ENCODE peak calls at places on chromosomes 3 and 15, in six cellular contexts. W is tibial artery, Z is lower lobe of right lung, D is H9, K is mesothelial cell of epicardium, U is kidney epithelial cell. A is an unnamed sample.

GRCh38 chr3:181610083-181610972 is 101.4 kb upstream of the SOX2 start:
- DNase-seq in K (no peak), Z (no peak), D (no peak), U (no peak), W (no peak), A (no peak)

GRCh38 chr3:149442845-149443544 is 31.5 kb upstream of the TM4SF4 start:
- DNase-seq in U (peak; percentile 49), K (no peak), W (no peak), D (no peak), Z (no peak), A (no peak)

GRCh38 chr3:52238761-52239701 is at the start of gene TWF2:
- DNase-seq in W (peak; percentile 68), U (no peak), K (peak; percentile 72), D (peak; percentile 83), Z (peak; percentile 87), A (peak; percentile 67)

GRCh38 chr3:131072845-131073244 is 46.2 kb downstream of the NEK11 start:
- DNase-seq in K (no peak), D (no peak), W (peak; percentile 22), U (no peak), Z (no peak), A (no peak)

GRCh38 chr15:85854345-85855097 is 59.8 kb upstream of the KLHL25 start:
- DNase-seq in Z (no peak), K (no peak), W (no peak), D (peak; percentile 65), U (no peak), A (no peak)

GRCh38 chr15:69628256-69629093 is 175.9 kb downstream of the RPLP1 start:
- DNase-seq in W (no peak), Z (peak; percentile 54), U (no peak), D (no peak), K (no peak), A (peak; percentile 17)

GRCh38 chr15:46502668-46503067 is 867.8 kb downstream of the SQOR start:
- DNase-seq in Z (no peak), W (no peak), U (no peak), D (no peak), K (no peak), A (no peak)

GRCh38 chr3:50327129-50327528 is 894 bp downstream of the TUSC2 start:
- DNase-seq in K (no peak), W (no peak), D (no peak), Z (no peak), U (no peak), A (no peak)

GRCh38 chr3:42635111-42635510 is 18.4 kb upstream of the ZBTB47 start:
- DNase-seq in D (no peak), W (no peak), K (no peak), Z (no peak), U (no peak), A (no peak)

GRCh38 chr3:120298996-120299395 is 14.0 kb upstream of the GPR156 start:
- DNase-seq in U (no peak), K (no peak), W (no peak), Z (no peak), D (no peak), A (no peak)

GRCh38 chr15:95522533-95522932 is 808.0 kb upstream of the NR2F2 start:
- DNase-seq in W (no peak), K (no peak), U (no peak), Z (no peak), D (no peak), A (no peak)

GRCh38 chr15:45635191-45635638 is 386 bp downstream of the SQOR start:
- DNase-seq in U (no peak), K (no peak), D (peak; percentile 53), Z (peak; percentile 83), W (peak; percentile 68), A (peak; percentile 62)

GRCh38 chr15:70810916-70811578 is 42.9 kb downstream of the LARP6 start:
- DNase-seq in Z (no peak), U (no peak), K (no peak), D (no peak), W (no peak), A (no peak)

GRCh38 chr3:52682016-52682415 is 3.7 kb downstream of the PBRM1 start:
- DNase-seq in W (peak; percentile 31), Z (no peak), K (no peak), D (no peak), U (peak; percentile 56), A (no peak)

GRCh38 chr3:10993729-10994065 is 1.1 kb downstream of the SLC6A1 start:
- DNase-seq in D (no peak), K (no peak), U (no peak), Z (no peak), W (no peak), A (no peak)

GRCh38 chr3:195245531-195245951 is 25.4 kb downstream of the XXYLT1 start:
- DNase-seq in D (no peak), U (no peak), Z (no peak), W (no peak), K (no peak), A (no peak)

GRCh38 chr15:92385096-92385495 is 8.6 kb upstream of the ST8SIA2 start:
- DNase-seq in K (no peak), D (no peak), Z (no peak), U (no peak), W (no peak), A (no peak)

GRCh38 chr3:35296533-35296932 is 342.8 kb upstream of the ARPP21 start:
- DNase-seq in D (no peak), Z (no peak), U (no peak), W (no peak), K (no peak), A (no peak)

GRCh38 chr15:79872358-79873017 is 24.3 kb downstream of the MTHFS start:
- DNase-seq in W (no peak), D (peak; percentile 39), U (peak; percentile 78), K (no peak), Z (peak; percentile 46), A (peak; percentile 84)

GRCh38 chr3:106819445-106819844 is 557.8 kb upstream of the CCDC54 start:
- DNase-seq in U (no peak), Z (no peak), K (no peak), W (no peak), D (no peak), A (no peak)

GRCh38 chr15:95770191-95770590 is 560.3 kb upstream of the NR2F2 start:
- DNase-seq in U (peak; percentile 77), W (no peak), K (no peak), D (no peak), Z (no peak), A (no peak)

GRCh38 chr3:178455966-178456365 is 80.3 kb upstream of the KCNMB2 start:
- DNase-seq in D (no peak), Z (no peak), U (no peak), K (no peak), W (no peak), A (no peak)

DNA sequence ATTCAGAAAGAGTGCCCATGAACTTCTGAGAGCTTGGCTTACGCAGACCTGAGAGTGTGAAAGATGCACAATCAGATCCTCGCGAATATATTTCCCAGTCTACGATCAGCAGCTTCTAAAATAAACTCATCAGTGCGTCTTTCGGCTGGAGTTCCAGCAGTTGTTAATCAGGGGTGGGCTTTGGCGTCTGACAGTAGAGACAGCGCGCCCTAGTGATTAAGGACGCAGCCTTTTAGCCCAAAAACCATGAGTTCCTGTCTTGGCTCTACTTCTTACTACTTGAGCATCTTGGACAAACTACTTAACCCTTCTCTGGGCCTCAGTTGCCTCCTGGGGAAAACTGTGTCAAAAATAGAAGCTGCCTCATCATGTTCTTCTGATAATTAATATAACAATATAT is 15.8 kb upstream of the ARRDC4 start:
- DNase-seq in K (no peak), D (no peak), W (no peak), U (no peak), Z (no peak), A (no peak)
- TF ChIP-seq CTCF in K (no peak), D (peak; percentile 20), W (no peak), U (no peak), Z (no peak), A (no peak)

DNA sequence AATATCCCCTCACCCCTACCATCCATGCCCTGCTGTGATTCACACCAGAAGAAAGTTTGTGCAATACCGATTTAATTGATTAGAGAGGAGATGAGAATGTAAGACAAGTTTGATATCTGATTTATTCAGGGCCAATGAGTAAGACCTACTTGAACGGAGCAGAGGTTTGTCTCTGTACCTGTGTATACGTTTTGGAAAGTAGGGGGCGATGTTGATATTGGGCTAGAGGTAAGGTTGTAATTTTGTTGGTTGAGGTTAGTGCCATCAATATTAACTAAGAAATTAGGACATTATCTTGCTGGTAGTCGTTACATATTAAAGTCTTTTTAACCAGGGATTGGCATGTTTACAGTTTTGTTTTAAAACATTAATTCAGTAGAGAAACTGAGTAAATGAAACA is 20.5 kb downstream of the EAF2 start:
- DNase-seq in W (no peak), U (no peak), Z (no peak), D (no peak), K (no peak), A (no peak)
- TF ChIP-seq CTCF in W (no peak), U (peak; percentile 32), Z (peak; percentile 15), D (peak; percentile 81), K (no peak), A (no peak)

DNA sequence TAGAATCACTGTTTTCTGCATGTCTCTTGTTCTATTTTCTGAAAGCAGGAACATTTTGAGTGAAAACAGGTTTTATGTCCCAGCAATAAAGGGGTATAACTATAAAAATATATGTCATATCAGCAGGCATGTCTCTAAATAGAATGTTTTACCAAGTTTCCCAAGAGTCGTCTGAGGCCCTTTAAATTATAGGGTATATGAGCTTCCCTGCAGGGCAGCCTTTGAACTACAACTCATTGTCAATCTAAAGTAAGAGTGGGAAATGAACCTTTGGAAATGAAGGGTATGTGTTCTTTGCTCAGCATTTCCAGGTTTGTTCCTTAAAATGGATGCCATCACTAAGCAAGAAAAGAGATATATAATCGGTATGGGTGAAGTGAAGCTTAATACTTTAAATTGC is 138.6 kb downstream of the LSAMP start:
- DNase-seq in Z (no peak), D (no peak), K (no peak), W (no peak), U (no peak), A (no peak)
- TF ChIP-seq CTCF in Z (no peak), D (no peak), K (no peak), W (no peak), U (no peak), A (no peak)

GRCh38 chr3:24639640-24640329 is 145.1 kb upstream of the THRB start:
- DNase-seq in Z (no peak), U (no peak), D (no peak), W (no peak), K (no peak), A (no peak)

GRCh38 chr3:24640330-24640877 is 145.8 kb upstream of the THRB start:
- DNase-seq in D (no peak), K (no peak), U (peak; percentile 7), Z (no peak), W (no peak), A (no peak)

GRCh38 chr3:24646790-24647189 is 152.1 kb upstream of the THRB start:
- DNase-seq in U (no peak), D (no peak), K (no peak), Z (no peak), W (no peak), A (no peak)

GRCh38 chr3:24641628-24642027 is 147.0 kb upstream of the THRB start:
- DNase-seq in Z (no peak), D (no peak), U (no peak), K (no peak), W (no peak), A (no peak)

DNA sequence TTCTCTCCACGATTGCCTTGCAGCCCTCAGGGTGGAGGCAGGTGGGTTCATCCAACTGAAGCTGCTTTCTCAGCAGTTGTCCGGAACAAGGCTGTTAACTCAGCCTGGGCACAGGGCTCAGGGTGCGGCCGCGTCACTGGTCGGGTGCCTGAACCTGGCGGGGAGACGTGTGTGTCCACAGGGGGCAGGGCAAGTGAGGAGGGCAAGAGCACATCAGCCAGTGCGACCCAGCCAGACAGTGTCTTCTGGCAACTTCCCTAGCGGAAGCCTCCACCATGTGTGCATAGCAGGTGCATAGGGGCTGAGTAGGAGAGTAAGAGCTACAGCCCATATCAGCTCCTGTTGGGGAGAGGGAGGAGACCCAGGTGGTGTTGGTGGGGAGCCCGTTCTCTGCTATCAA is 150.4 kb upstream of the THRB start:
- DNase-seq in W (no peak), K (no peak), U (no peak), D (no peak), Z (no peak), A (no peak)
- TF ChIP-seq CTCF in W (no peak), K (no peak), U (no peak), D (no peak), Z (no peak), A (no peak)